ENCODE peak calls at places on chromosomes 16 and 17, in four cellular contexts. M, X, L and N are unnamed samples.

GRCh38 chr16:27293343-27293742 is 20.4 kb upstream of the IL4R start:
- DNase-seq in M (no peak), X (no peak), L (no peak), N (no peak)

GRCh38 chr16:89785523-89786155 is 30.8 kb downstream of the FANCA start:
- DNase-seq in M (no peak), X (no peak), L (no peak), N (peak; percentile 26)

GRCh38 chr17:7835818-7836595 is 2.0 kb downstream of the KDM6B start:
- DNase-seq in M (no peak), X (no peak), L (no peak), N (peak; percentile 53)

GRCh38 chr17:33676444-33676843 is 383.3 kb upstream of the ASIC2 start:
- DNase-seq in M (no peak), X (no peak), L (no peak), N (no peak)

GRCh38 chr17:49505854-49506253 is 10.8 kb downstream of the NGFR start:
- DNase-seq in M (no peak), X (no peak), L (no peak), N (no peak)

GRCh38 chr16:85283305-85284050 is 171.2 kb upstream of the CIBAR2 start:
- DNase-seq in M (no peak), X (no peak), L (no peak), N (no peak)

GRCh38 chr16:73058221-73058615 is 10.3 kb upstream of the ZFHX3 start:
- DNase-seq in M (no peak), X (peak; percentile 46), L (no peak), N (no peak)

GRCh38 chr16:57663917-57664661 is 4.0 kb upstream of the ADGRG3 start:
- DNase-seq in M (no peak), X (no peak), L (no peak), N (no peak)

GRCh38 chr16:84478172-84478948 is 26.1 kb downstream of the MEAK7 start:
- DNase-seq in M (no peak), X (no peak), L (no peak), N (no peak)

GRCh38 chr17:73189417-73190099 is 3.3 kb upstream of the COG1 start:
- DNase-seq in M (no peak), X (no peak), L (no peak), N (no peak)

GRCh38 chr16:9016824-9017223 is 53.1 kb upstream of the USP7 start:
- DNase-seq in M (no peak), X (no peak), L (no peak), N (no peak)

GRCh38 chr16:1043831-1044514 is 28.6 kb upstream of the SSTR5 start:
- DNase-seq in M (no peak), X (no peak), L (no peak), N (no peak)

GRCh38 chr17:40751065-40751464 is 4.1 kb downstream of the KRT25 start:
- DNase-seq in M (no peak), X (no peak), L (no peak), N (no peak)

GRCh38 chr16:88781140-88782077 is 3.6 kb downstream of the PIEZO1 start:
- DNase-seq in M (no peak), X (peak; percentile 80), L (peak; percentile 57), N (peak; percentile 57)

GRCh38 chr17:8073627-8074485 is 13.7 kb downstream of the ALOX12B start:
- DNase-seq in M (peak; percentile 71), X (peak; percentile 84), L (peak; percentile 85), N (peak; percentile 74)

GRCh38 chr17:38716368-38717005 is 11.4 kb downstream of the MLLT6 start:
- DNase-seq in M (no peak), X (no peak), L (no peak), N (no peak)

GRCh38 chr16:85637808-85638186 is 24.7 kb downstream of the GSE1 start:
- DNase-seq in M (no peak), X (no peak), L (no peak), N (no peak)

GRCh38 chr16:23903001-23903414 is 67.2 kb downstream of the PRKCB start:
- DNase-seq in M (no peak), X (no peak), L (no peak), N (no peak)

GRCh38 chr16:89577055-89577759 is 1.6 kb downstream of the CPNE7 start:
- DNase-seq in M (no peak), X (no peak), L (no peak), N (no peak)

GRCh38 chr17:15341385-15341849 is at the start of gene TEKT3:
- DNase-seq in M (no peak), X (no peak), L (no peak), N (no peak)

GRCh38 chr16:57834936-57835335 is 32.6 kb upstream of the KIFC3 start:
- DNase-seq in M (no peak), X (no peak), L (no peak), N (no peak)

GRCh38 chr17:66540131-66540781 is 237.8 kb downstream of the PRKCA start:
- DNase-seq in M (no peak), X (no peak), L (no peak), N (no peak)

GRCh38 chr16:72124761-72125634 is 31.4 kb downstream of the DHX38 start:
- DNase-seq in M (peak; percentile 9), X (peak; percentile 56), L (peak; percentile 53), N (peak; percentile 52)

GRCh38 chr16:79484237-79484636 is 116.3 kb downstream of the MAF start:
- DNase-seq in M (no peak), X (no peak), L (no peak), N (no peak)

GRCh38 chr17:17892009-17892408 is 55.2 kb upstream of the SREBF1 start:
- DNase-seq in M (no peak), X (no peak), L (no peak), N (no peak)

GRCh38 chr16:47925811-47926460 is 229.9 kb downstream of the ABCC12 start:
- DNase-seq in M (no peak), X (no peak), L (no peak), N (no peak)